ENCODE peak calls at places on chromosomes 7 and 10, in nine cellular contexts. R is K562, D is transverse colon, P is ovary, K is sigmoid colon, I is A549, Q is tibial nerve, F is SK-N-SH, N is stomach. O is an unnamed sample.

GRCh38 chr10:76205361-76205760 is 773.9 kb downstream of the LRMDA start:
- DNase-seq in R (no peak), D (no peak), P (no peak), K (no peak), I (no peak), Q (no peak), F (no peak), N (no peak), O (no peak)

GRCh38 chr7:124457841-124458240 is 307.8 kb downstream of the GPR37 start:
- DNase-seq in R (no peak), D (no peak), P (no peak), K (no peak), I (no peak), Q (no peak), F (no peak), N (no peak), O (no peak)

GRCh38 chr7:21568762-21569161 is 25.9 kb downstream of the DNAH11 start:
- DNase-seq in R (no peak), D (no peak), P (no peak), K (no peak), I (no peak), Q (no peak), F (peak; percentile 5), N (no peak), O (no peak)

GRCh38 chr10:124579003-124579384 is 117.4 kb downstream of the LHPP start:
- DNase-seq in R (no peak), D (no peak), P (no peak), K (peak; percentile 62), I (no peak), Q (no peak), F (no peak), N (no peak), O (no peak)

GRCh38 chr7:68684246-68684850 is 913.9 kb upstream of the AUTS2 start:
- DNase-seq in R (no peak), D (no peak), P (no peak), K (no peak), I (no peak), Q (no peak), F (no peak), N (no peak), O (no peak)

GRCh38 chr10:29470843-29471482 is 163.8 kb downstream of the SVIL start:
- DNase-seq in R (no peak), D (no peak), P (no peak), K (no peak), I (no peak), Q (no peak), F (no peak), N (no peak), O (no peak)

GRCh38 chr7:8481752-8482446 is 48.5 kb downstream of the NXPH1 start:
- DNase-seq in R (no peak), D (no peak), P (no peak), K (no peak), I (no peak), Q (peak; percentile 4), F (no peak), N (no peak), O (no peak)

GRCh38 chr7:155850001-155850436 is 37.8 kb upstream of the SHH start:
- DNase-seq in R (no peak), D (no peak), P (no peak), K (peak; percentile 43), I (no peak), Q (no peak), F (no peak), N (no peak), O (peak; percentile 31)

GRCh38 chr7:75905785-75906604 is 9.0 kb upstream of the POR start:
- DNase-seq in R (no peak), D (peak; percentile 53), P (peak; percentile 78), K (peak; percentile 92), I (peak; percentile 47), Q (peak; percentile 74), F (no peak), N (peak; percentile 58), O (peak; percentile 88)

GRCh38 chr7:80218723-80219122 is 84.1 kb downstream of the GNAI1 start:
- DNase-seq in R (no peak), D (no peak), P (no peak), K (no peak), I (peak; percentile 40), Q (no peak), F (no peak), N (no peak), O (no peak)

GRCh38 chr10:44010873-44011602 is 362.4 kb upstream of the ZNF32 start:
- DNase-seq in R (no peak), D (no peak), P (no peak), K (no peak), I (no peak), Q (no peak), F (no peak), N (no peak), O (no peak)

GRCh38 chr10:104350146-104350635 is 3.4 kb upstream of the CFAP58 start:
- DNase-seq in R (no peak), D (no peak), P (no peak), K (no peak), I (peak; percentile 62), Q (no peak), F (peak; percentile 55), N (no peak), O (no peak)

DNA sequence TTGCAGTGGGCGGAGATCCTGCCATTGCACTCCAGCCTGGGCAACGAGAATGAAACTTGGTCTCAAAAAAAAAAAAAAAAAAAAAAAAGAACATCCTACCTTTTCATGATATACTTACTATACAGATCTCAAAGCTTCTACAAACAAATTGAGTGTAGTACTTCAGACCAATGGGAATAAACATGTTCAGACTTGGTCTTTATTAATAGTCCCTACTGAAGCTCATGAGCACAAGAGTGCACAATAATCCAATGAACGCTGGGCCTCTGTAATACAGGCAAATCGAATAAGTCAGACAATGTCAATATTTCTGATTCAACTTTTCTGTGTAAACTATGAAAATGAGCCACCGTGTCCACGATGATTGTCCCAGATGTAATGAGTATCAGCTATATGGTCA is 63.8 kb upstream of the CTTNBP2 start:
- DNase-seq in R (no peak), D (no peak), P (no peak), K (no peak), I (no peak), Q (no peak), F (no peak), N (no peak), O (no peak)
- TF ChIP-seq EP300 in R (no peak), D (no peak), P (no peak), K (no peak), I (no peak), Q (no peak), F (no peak), N (no peak), O (no peak)

DNA sequence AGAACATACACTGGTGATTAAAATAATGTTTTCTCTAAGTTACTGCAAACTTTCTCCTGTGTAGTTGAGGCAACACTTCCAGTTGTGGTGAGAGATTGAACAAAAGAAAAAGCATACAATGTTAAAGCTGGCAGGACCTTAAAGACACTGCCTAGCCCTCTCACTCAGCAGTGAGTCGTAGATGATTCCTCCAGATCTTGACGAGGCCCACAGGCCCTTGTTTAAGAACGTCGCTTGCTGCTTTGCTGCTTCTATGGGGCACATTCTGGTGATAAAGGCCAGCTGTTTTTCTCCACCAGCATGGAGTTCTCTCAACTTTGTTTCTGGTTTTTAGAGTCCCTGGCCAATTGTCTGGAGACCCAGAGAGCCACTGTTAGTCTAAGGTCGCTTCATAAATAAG is 2.8 kb upstream of the DENND11 start:
- DNase-seq in R (no peak), D (no peak), P (no peak), K (no peak), I (no peak), Q (no peak), F (no peak), N (no peak), O (no peak)
- H3K27ac ChIP-seq in R (no peak overlapping the region), D (no peak overlapping the region), P (no peak overlapping the region), K (no peak overlapping the region), I (peak overlapping the region; percentile 64), Q (no peak overlapping the region), F (peak overlapping the region; percentile 42), N (no peak overlapping the region), O (no peak overlapping the region)

GRCh38 chr10:24579448-24579847 is 144.2 kb downstream of the ARHGAP21 start:
- DNase-seq in R (no peak), D (no peak), P (no peak), K (no peak), I (no peak), Q (no peak), F (no peak), N (no peak), O (no peak)

GRCh38 chr10:24574161-24574560 is 149.5 kb downstream of the ARHGAP21 start:
- DNase-seq in R (no peak), D (no peak), P (no peak), K (no peak), I (no peak), Q (no peak), F (no peak), N (no peak), O (no peak)

GRCh38 chr10:24574578-24575155 is 149.0 kb downstream of the ARHGAP21 start:
- DNase-seq in R (peak; percentile 72), D (no peak), P (no peak), K (no peak), I (no peak), Q (no peak), F (no peak), N (no peak), O (no peak)

GRCh38 chr10:24571870-24572450 is 151.7 kb downstream of the ARHGAP21 start:
- DNase-seq in R (no peak), D (no peak), P (no peak), K (no peak), I (no peak), Q (no peak), F (no peak), N (no peak), O (no peak)

DNA sequence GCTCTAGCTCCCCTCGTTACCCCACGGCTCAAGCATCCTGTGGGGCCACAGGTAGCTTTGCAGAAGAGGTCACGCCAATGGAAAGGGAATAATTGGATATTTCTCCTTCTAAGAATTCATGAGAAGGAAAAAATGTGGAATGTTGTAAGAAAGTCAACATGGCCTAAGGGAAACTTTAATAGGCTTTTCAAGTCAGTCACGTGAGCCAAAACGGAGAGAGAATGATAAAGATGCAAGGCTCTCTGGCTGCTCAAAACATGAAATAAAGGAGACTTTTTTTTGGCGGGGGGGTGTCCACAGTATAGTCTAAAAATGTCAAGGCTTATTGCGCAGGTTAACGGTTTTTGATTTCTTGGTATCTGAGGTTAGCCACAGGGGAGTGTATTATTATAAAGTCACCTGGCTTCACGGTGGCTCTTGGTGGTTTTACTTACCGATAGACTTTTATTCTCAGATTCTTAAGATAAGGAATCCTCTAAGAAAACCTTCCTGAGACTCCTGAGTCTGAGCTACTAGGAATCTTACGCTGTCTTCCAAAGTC is 148.2 kb downstream of the ARHGAP21 start:
- DNase-seq in R (no peak), D (no peak), P (no peak), K (no peak), I (no peak), Q (no peak), F (no peak), N (no peak), O (no peak)
- TF ChIP-seq EP300 in R (no peak), D (no peak), P (no peak), K (no peak), I (no peak), Q (no peak), F (no peak), N (no peak), O (no peak)

DNA sequence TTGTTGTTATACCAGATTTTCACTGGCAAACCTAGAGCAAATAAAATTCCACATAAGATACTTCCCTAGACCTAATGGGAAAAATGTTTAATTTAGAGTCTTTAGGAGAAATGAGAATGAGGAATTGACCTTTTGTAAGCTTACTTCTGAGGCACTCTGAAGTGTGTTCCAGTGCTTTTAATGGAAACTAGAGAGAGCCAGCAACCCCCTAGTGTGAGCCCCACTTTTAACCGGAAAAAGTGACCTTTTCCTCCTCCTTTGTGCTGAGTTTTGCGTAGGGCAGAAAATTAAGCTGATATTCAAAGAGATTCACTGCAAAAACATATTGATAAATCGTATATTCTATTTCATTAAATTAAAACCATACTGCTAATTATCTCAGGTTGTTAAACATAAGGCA is 5.2 kb downstream of the IKZF1 start:
- DNase-seq in R (no peak), D (no peak), P (no peak), K (no peak), I (no peak), Q (no peak), F (no peak), N (no peak), O (no peak)
- H3K27ac ChIP-seq in R (peak overlapping the region; percentile 80), D (peak overlapping the region; percentile 79), P (no peak overlapping the region), K (no peak overlapping the region), I (no peak overlapping the region), Q (no peak overlapping the region), F (no peak overlapping the region), N (peak overlapping the region; percentile 42), O (no peak overlapping the region)

O was measured in suprapubic skin.